ENCODE peak calls at places on chromosomes 16 and 17, in six cellular contexts. F, Y, E, M, I and Q are unnamed samples.

GRCh38 chr16:56259425-56259779 is 68.1 kb downstream of the GNAO1 start:
- DNase-seq in F (no peak), Y (no peak), E (no peak), M (no peak), I (no peak), Q (no peak)

GRCh38 chr17:64056269-64057005 is 36.0 kb upstream of the ICAM2 start:
- DNase-seq in F (no peak), Y (peak), E (no peak), M (no peak), I (no peak), Q (no peak)

GRCh38 chr17:673200-673681 is 41.4 kb downstream of the VPS53 start:
- DNase-seq in F (no peak), Y (no peak), E (no peak), M (no peak), I (no peak), Q (no peak)

GRCh38 chr17:49325980-49326379 is 36.1 kb downstream of the ZNF652 start:
- DNase-seq in F (no peak), Y (no peak), E (no peak), M (no peak), I (no peak), Q (no peak)

GRCh38 chr16:67470314-67470713 is 10.6 kb downstream of the ATP6V0D1 start:
- DNase-seq in F (no peak), Y (no peak), E (no peak), M (no peak), I (peak), Q (no peak)

GRCh38 chr17:39538875-39539274 is 68.8 kb downstream of the NEUROD2 start:
- DNase-seq in F (no peak), Y (no peak), E (no peak), M (no peak), I (no peak), Q (no peak)

GRCh38 chr16:11414815-11415775 is 69.8 kb downstream of the RMI2 start:
- DNase-seq in F (no peak), Y (no peak), E (no peak), M (no peak), I (no peak), Q (no peak)

GRCh38 chr16:67154578-67155304 is 3.9 kb upstream of the B3GNT9 start:
- DNase-seq in F (no peak), Y (no peak), E (no peak), M (no peak), I (no peak), Q (no peak)

GRCh38 chr16:81158964-81159363 is 62.8 kb upstream of the GCSH start:
- DNase-seq in F (no peak), Y (no peak), E (no peak), M (no peak), I (no peak), Q (no peak)

GRCh38 chr16:81473561-81473960 is 29.0 kb downstream of the CMIP start:
- DNase-seq in F (no peak), Y (no peak), E (no peak), M (no peak), I (peak), Q (peak)

GRCh38 chr17:65293584-65294183 is 156.5 kb downstream of the RGS9 start:
- DNase-seq in F (no peak), Y (no peak), E (no peak), M (no peak), I (no peak), Q (no peak)

GRCh38 chr17:8488931-8489330 is 53.2 kb downstream of the NDEL1 start:
- DNase-seq in F (no peak), Y (no peak), E (peak), M (no peak), I (peak), Q (peak)

GRCh38 chr17:17947966-17948365 is 24.2 kb downstream of the TOM1L2 start:
- DNase-seq in F (no peak), Y (no peak), E (no peak), M (no peak), I (no peak), Q (no peak)